ENCODE peak calls at places on chromosomes 1 and 21, in five cellular contexts. Q is HEK293T, N is DMS153, P is iris pigment epithelial cell, M is body of pancreas. I is an unnamed sample.

GRCh38 chr21:37917612-37918011 is 1.4 kb upstream of the KCNJ6 start:
- DNase-seq in N (no peak), P (peak), M (no peak), Q (no peak), I (no peak)

GRCh38 chr1:22723151-22723550 is 12.5 kb downstream of the EPHB2 start:
- DNase-seq in P (no peak), Q (no peak), N (no peak), M (no peak), I (no peak)

GRCh38 chr1:87333692-87334347 is 5.1 kb downstream of the LMO4 start:
- DNase-seq in N (no peak), M (no peak), P (peak), Q (no peak), I (no peak)

GRCh38 chr1:186404454-186405051 is 28.9 kb downstream of the ODR4 start:
- DNase-seq in N (peak), M (no peak), P (peak), Q (peak), I (no peak)

GRCh38 chr1:227794813-227795183 is 20.7 kb upstream of the PRSS38 start:
- DNase-seq in N (no peak), M (no peak), Q (peak), P (no peak), I (no peak)

GRCh38 chr1:109275706-109276345 is 7.1 kb downstream of the PSRC1 start:
- DNase-seq in P (no peak), N (no peak), M (no peak), Q (no peak), I (no peak)

GRCh38 chr1:163337631-163338030 is 15.9 kb downstream of the NUF2 start:
- DNase-seq in Q (no peak), M (no peak), P (peak), N (no peak), I (no peak)

GRCh38 chr1:41365772-41366427 is 4.7 kb downstream of the FOXO6 start:
- DNase-seq in P (no peak), N (peak), Q (no peak), M (peak), I (no peak)

GRCh38 chr1:43545686-43546387 is 15.2 kb downstream of the PTPRF start:
- DNase-seq in N (peak), P (peak), Q (peak), M (peak), I (peak)

GRCh38 chr1:15408890-15409399 is 743 bp upstream of the EFHD2 start:
- DNase-seq in Q (no peak), P (no peak), N (no peak), M (no peak), I (no peak)

GRCh38 chr1:198747127-198747526 is 108.3 kb downstream of the PTPRC start:
- DNase-seq in M (no peak), Q (no peak), N (no peak), P (no peak), I (no peak)

GRCh38 chr1:228415221-228415620 is 1.4 kb downstream of the TRIM17 start:
- DNase-seq in M (no peak), Q (no peak), N (no peak), P (no peak), I (no peak)

GRCh38 chr1:212089560-212090163 is 54.1 kb downstream of the DTL start:
- DNase-seq in Q (no peak), N (no peak), M (no peak), P (no peak), I (no peak)

GRCh38 chr1:109433322-109433721 is 7.1 kb upstream of the PSMA5 start:
- DNase-seq in M (no peak), P (no peak), N (no peak), Q (no peak), I (no peak)

GRCh38 chr1:37839676-37840075 is 19.7 kb downstream of the MTF1 start:
- DNase-seq in P (no peak), M (no peak), Q (no peak), N (no peak), I (no peak)

GRCh38 chr1:153509729-153510354 is 25.9 kb downstream of the S100A6 start:
- DNase-seq in P (peak), M (no peak), Q (peak), N (no peak), I (peak)

GRCh38 chr1:12601690-12602632 is 16.0 kb downstream of the DHRS3 start:
- DNase-seq in M (no peak), Q (no peak), N (no peak), P (peak), I (no peak)

GRCh38 chr1:156319664-156320063 is 18.4 kb downstream of the CCT3 start:
- DNase-seq in Q (no peak), M (no peak), P (peak), N (no peak), I (peak)

GRCh38 chr1:106876384-106876783 is 180.1 kb upstream of the PRMT6 start:
- DNase-seq in N (no peak), Q (no peak), P (no peak), M (no peak), I (no peak)

GRCh38 chr1:44594871-44595735 is 79.2 kb downstream of the TMEM53 start:
- DNase-seq in P (peak), Q (peak), M (peak), N (peak), I (peak)

GRCh38 chr1:18646776-18647410 is 16.2 kb downstream of the PAX7 start:
- DNase-seq in P (no peak), N (no peak), M (no peak), Q (no peak), I (no peak)

GRCh38 chr1:113978863-113979702 is at the start of gene OLFML3:
- DNase-seq in M (peak), Q (peak), P (peak), N (peak), I (peak)

GRCh38 chr1:15245593-15246325 is 1.3 kb upstream of the FHAD1 start:
- DNase-seq in N (no peak), P (peak), Q (no peak), M (no peak), I (no peak)

GRCh38 chr1:62725981-62726588 is 37.9 kb upstream of the DOCK7 start:
- DNase-seq in N (no peak), Q (no peak), P (no peak), M (no peak), I (no peak)

GRCh38 chr1:25742316-25742715 is 57.7 kb upstream of the SELENON start:
- DNase-seq in N (no peak), Q (no peak), P (no peak), M (no peak), I (no peak)

GRCh38 chr1:234969011-234969441 is 159.6 kb downstream of the TOMM20 start:
- DNase-seq in P (peak), Q (no peak), M (no peak), N (no peak), I (no peak)

GRCh38 chr1:66752000-66752592 is at the start of gene DYNLT5:
- DNase-seq in N (no peak), M (peak), Q (no peak), P (peak), I (no peak)

GRCh38 chr1:245690153-245690552 is 535.4 kb downstream of the KIF26B start:
- DNase-seq in M (no peak), Q (no peak), N (no peak), P (peak), I (no peak)

GRCh38 chr1:156097499-156098178 is 15.4 kb upstream of the MEX3A start:
- DNase-seq in Q (no peak), P (no peak), N (no peak), M (no peak), I (no peak)

GRCh38 chr1:183278736-183279591 is 92.9 kb downstream of the LAMC2 start:
- DNase-seq in Q (no peak), P (peak), M (no peak), N (peak), I (no peak)

GRCh38 chr1:72284398-72285073 is 2.2 kb upstream of the NEGR1 start:
- DNase-seq in M (peak), N (peak), P (peak), Q (peak), I (peak)

GRCh38 chr1:161910516-161911077 is 113.1 kb downstream of the OLFML2B start:
- DNase-seq in Q (no peak), P (peak), N (no peak), M (no peak), I (no peak)

GRCh38 chr1:109925159-109925990 is 14.7 kb downstream of the CSF1 start:
- DNase-seq in P (no peak), N (no peak), Q (no peak), M (no peak), I (no peak)

GRCh38 chr1:59422921-59423575 is 126.2 kb downstream of the FGGY start:
- DNase-seq in Q (no peak), P (peak), N (no peak), M (peak), I (no peak)

GRCh38 chr1:44985747-44986359 is 542 bp downstream of the EIF2B3 start:
- DNase-seq in N (no peak), Q (no peak), P (peak), M (no peak), I (peak)

GRCh38 chr1:44151332-44151731 is 9.9 kb upstream of the KLF18 start:
- DNase-seq in P (no peak), Q (no peak), M (no peak), N (no peak), I (no peak)

GRCh38 chr1:3121401-3122215 is 52.6 kb downstream of the PRDM16 start:
- DNase-seq in M (no peak), Q (no peak), P (no peak), N (no peak), I (no peak)

GRCh38 chr1:229781453-229781852 is 155.4 kb downstream of the URB2 start:
- DNase-seq in M (peak), P (no peak), Q (no peak), N (peak), I (no peak)

I was measured in HAP-1.